ENCODE peak calls at places on chromosomes 11 and 22, in eight cellular contexts. M, G, A, B, N, W, U and V are unnamed samples.

GRCh38 chr22:48703265-48703941 is 1124.3 kb downstream of the BRD1 start:
- DNase-seq in M (no peak), G (no peak), A (no peak), B (no peak), N (no peak), W (no peak), U (no peak), V (no peak)

GRCh38 chr11:26843539-26843938 is 121.7 kb upstream of the SLC5A12 start:
- DNase-seq in M (no peak), G (no peak), A (no peak), B (no peak), N (no peak), W (no peak), U (no peak), V (no peak)

GRCh38 chr11:69914286-69915150 is 95.3 kb upstream of the FGF3 start:
- DNase-seq in M (no peak), G (no peak), A (no peak), B (no peak), N (no peak), W (no peak), U (no peak), V (no peak)

GRCh38 chr11:94740975-94741707 is 27.0 kb upstream of the AMOTL1 start:
- DNase-seq in M (peak; percentile 48), G (peak; percentile 87), A (peak; percentile 41), B (peak; percentile 82), N (peak; percentile 23), W (peak; percentile 27), U (no peak), V (peak; percentile 59)

GRCh38 chr11:68150029-68150428 is 28.8 kb upstream of the CHKA start:
- DNase-seq in M (no peak), G (peak; percentile 39), A (peak; percentile 46), B (no peak), N (no peak), W (peak; percentile 48), U (no peak), V (no peak)

GRCh38 chr11:1452744-1453143 is 33.8 kb downstream of the MOB2 start:
- DNase-seq in M (no peak), G (no peak), A (no peak), B (no peak), N (no peak), W (no peak), U (no peak), V (no peak)

GRCh38 chr11:119474682-119475596 is 52.0 kb upstream of the THY1 start:
- DNase-seq in M (no peak), G (peak; percentile 90), A (peak; percentile 56), B (peak; percentile 86), N (peak; percentile 60), W (peak; percentile 73), U (no peak), V (peak; percentile 58)

GRCh38 chr11:57781529-57781943 is 19.9 kb downstream of the CTNND1 start:
- DNase-seq in M (peak; percentile 93), G (peak; percentile 92), A (no peak), B (no peak), N (no peak), W (no peak), U (no peak), V (no peak)

GRCh38 chr11:69138265-69138664 is 17.5 kb upstream of the SMIM38 start:
- DNase-seq in M (peak; percentile 54), G (no peak), A (no peak), B (no peak), N (no peak), W (no peak), U (no peak), V (no peak)

GRCh38 chr11:3154001-3154599 is 11.0 kb downstream of the OSBPL5 start:
- DNase-seq in M (no peak), G (no peak), A (no peak), B (no peak), N (peak; percentile 82), W (peak; percentile 66), U (no peak), V (no peak)

GRCh38 chr11:5301846-5302245 is at the start of gene OR51B4:
- DNase-seq in M (no peak), G (no peak), A (no peak), B (no peak), N (no peak), W (no peak), U (no peak), V (no peak)

GRCh38 chr22:27397948-27398330 is 403.6 kb downstream of the MN1 start:
- DNase-seq in M (no peak), G (no peak), A (no peak), B (no peak), N (no peak), W (no peak), U (no peak), V (no peak)

GRCh38 chr22:49956914-49957825 is 3.4 kb upstream of the PIM3 start:
- DNase-seq in M (no peak), G (no peak), A (no peak), B (no peak), N (no peak), W (no peak), U (no peak), V (no peak)

GRCh38 chr11:10426475-10426874 is 28.6 kb upstream of the AMPD3 start:
- DNase-seq in M (no peak), G (no peak), A (no peak), B (no peak), N (no peak), W (no peak), U (no peak), V (no peak)

GRCh38 chr11:10432971-10433370 is 22.1 kb upstream of the AMPD3 start:
- DNase-seq in M (no peak), G (no peak), A (no peak), B (no peak), N (no peak), W (no peak), U (no peak), V (no peak)

GRCh38 chr11:10428453-10428852 is 26.6 kb upstream of the AMPD3 start:
- DNase-seq in M (no peak), G (no peak), A (no peak), B (no peak), N (no peak), W (peak; percentile 44), U (no peak), V (no peak)

GRCh38 chr11:10432493-10432892 is 22.6 kb upstream of the AMPD3 start:
- DNase-seq in M (no peak), G (no peak), A (no peak), B (no peak), N (no peak), W (no peak), U (no peak), V (no peak)

DNA sequence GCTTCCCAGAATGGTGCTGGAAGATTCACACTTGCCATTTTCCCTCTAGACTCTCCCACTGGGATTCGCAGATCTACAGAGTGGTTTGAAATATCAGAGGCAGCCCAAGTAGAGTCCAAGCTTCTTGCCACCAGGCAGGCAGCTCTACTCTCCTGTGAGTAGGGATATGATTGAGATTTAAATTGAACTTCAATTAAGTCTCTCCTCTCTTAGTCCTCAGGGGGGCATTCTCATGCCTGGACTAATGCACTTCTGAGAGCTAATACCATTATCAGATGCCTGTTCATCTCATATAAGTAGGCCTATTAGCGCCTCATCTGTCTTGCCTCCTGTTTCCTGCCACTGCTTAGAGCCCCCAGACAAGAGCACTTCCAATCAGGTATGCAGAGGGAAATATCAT is 25.5 kb upstream of the AMPD3 start:
- DNase-seq in M (no peak), G (no peak), A (no peak), B (no peak), N (no peak), W (no peak), U (no peak), V (no peak)
- TF ChIP-seq POLR2AphosphoS5 in M (no peak), G (no peak), A (no peak), B (no peak), N (no peak), W (no peak), U (no peak), V (no peak)

GRCh38 chr22:38073150-38074130 is 10.5 kb downstream of the SLC16A8 start:
- DNase-seq in M (no peak), G (no peak), A (no peak), B (no peak), N (no peak), W (no peak), U (no peak), V (no peak)
- H3K27ac ChIP-seq in M (no peak overlapping the region), G (no peak overlapping the region), A (no peak overlapping the region), B (no peak overlapping the region), N (no peak overlapping the region), W (no peak overlapping the region), U (no peak overlapping the region), V (no peak overlapping the region)

GRCh38 chr11:116688202-116688540 is 84.6 kb downstream of the BUD13 start:
- DNase-seq in M (no peak), G (no peak), A (no peak), B (no peak), N (no peak), W (no peak), U (no peak), V (no peak)

GRCh38 chr11:116690623-116691022 is 82.2 kb downstream of the BUD13 start:
- DNase-seq in M (no peak), G (no peak), A (no peak), B (no peak), N (no peak), W (no peak), U (no peak), V (no peak)

GRCh38 chr11:116689413-116690127 is 83.2 kb downstream of the BUD13 start:
- DNase-seq in M (no peak), G (no peak), A (no peak), B (no peak), N (no peak), W (no peak), U (no peak), V (no peak)

GRCh38 chr11:116686891-116687290 is 85.9 kb downstream of the BUD13 start:
- DNase-seq in M (no peak), G (no peak), A (no peak), B (no peak), N (no peak), W (no peak), U (no peak), V (no peak)

GRCh38 chr11:116687458-116688201 is 85.2 kb downstream of the BUD13 start:
- DNase-seq in M (no peak), G (peak; percentile 92), A (peak; percentile 31), B (peak; percentile 16), N (no peak), W (no peak), U (no peak), V (no peak)
- TF ChIP-seq REST in M (no peak), G (no peak), A (no peak), B (no peak), N (no peak), W (no peak), U (no peak), V (no peak)

GRCh38 chr11:46121724-46122477 is 647 bp upstream of the PHF21A start:
- DNase-seq in M (peak; percentile 87), G (peak; percentile 95), A (peak; percentile 82), B (peak; percentile 79), N (peak; percentile 81), W (peak; percentile 60), U (no peak), V (no peak)
- TF ChIP-seq POLR2AphosphoS5 in M (peak; percentile 53), G (no peak), A (peak; percentile 52), B (peak; percentile 60), N (peak; percentile 35), W (peak; percentile 36), U (no peak), V (peak; percentile 23)